ENCODE peak calls at places on chromosomes 5 and 9, in four cellular contexts. M is activated CD4-positive, alpha-beta memory T cell treated with anti-CD3 and anti-CD28 coated beads, Interleukin-2, amount 10 ng/mL, durations not matched to agents 7 days and 5 days; C is AG09309; O is GM20000. V is an unnamed sample.

GRCh38 chr9:130765135-130766030 is 69.7 kb upstream of the ABL1 start:
- DNase-seq in M (no peak), C (no peak), O (peak), V (no peak)

GRCh38 chr5:40569549-40570270 is 110.0 kb upstream of the PTGER4 start:
- DNase-seq in M (no peak), C (no peak), O (no peak), V (no peak)

GRCh38 chr5:126056851-126057622 is 366.2 kb upstream of the GRAMD2B start:
- DNase-seq in M (no peak), C (no peak), O (no peak), V (no peak)

GRCh38 chr5:66517361-66517760 is 78.8 kb upstream of the MAST4 start:
- DNase-seq in M (no peak), C (no peak), O (no peak), V (no peak)

GRCh38 chr9:976805-977360 is 428 bp downstream of the DMRT3 start:
- DNase-seq in M (no peak), C (no peak), O (peak), V (no peak)

GRCh38 chr5:13956441-13956840 is 12.0 kb upstream of the DNAH5 start:
- DNase-seq in M (no peak), C (no peak), O (no peak), V (no peak)

GRCh38 chr5:170818222-170818621 is 34.7 kb downstream of the GABRP start:
- DNase-seq in M (no peak), C (peak), O (no peak), V (no peak)

GRCh38 chr5:137320056-137321045 is 178.8 kb downstream of the SPOCK1 start:
- DNase-seq in M (peak), C (no peak), O (peak), V (peak)

GRCh38 chr5:69368458-69369368 is 607 bp downstream of the AK6 start:
- DNase-seq in M (no peak), C (peak), O (no peak), V (no peak)

GRCh38 chr5:36730537-36731216 is 124.3 kb downstream of the SLC1A3 start:
- DNase-seq in M (no peak), C (no peak), O (no peak), V (no peak)

GRCh38 chr9:136618578-136619547 is 43.9 kb upstream of the EGFL7 start:
- DNase-seq in M (no peak), C (no peak), O (peak), V (no peak)

GRCh38 chr9:82223442-82223841 is 234.9 kb downstream of the SPATA31D1 start:
- DNase-seq in M (no peak), C (peak), O (no peak), V (no peak)

GRCh38 chr5:15794117-15794985 is 294.4 kb downstream of the FBXL7 start:
- DNase-seq in M (no peak), C (no peak), O (no peak), V (no peak)

GRCh38 chr5:38645508-38645907 is 89.1 kb upstream of the LIFR start:
- DNase-seq in M (no peak), C (no peak), O (no peak), V (no peak)

GRCh38 chr5:171433952-171434676 is 14.7 kb downstream of the FGF18 start:
- DNase-seq in M (no peak), C (no peak), O (no peak), V (no peak)

GRCh38 chr5:140245354-140245753 is 57.5 kb downstream of the PFDN1 start:
- DNase-seq in M (no peak), C (no peak), O (no peak), V (peak)

GRCh38 chr9:126057036-126057435 is 269.6 kb upstream of the MVB12B start:
- DNase-seq in M (no peak), C (no peak), O (no peak), V (no peak)

GRCh38 chr9:4829956-4830355 is 37.2 kb downstream of the RCL1 start:
- DNase-seq in M (no peak), C (no peak), O (no peak), V (no peak)

GRCh38 chr5:170572453-170572852 is 68.6 kb downstream of the KCNIP1 start:
- DNase-seq in M (peak), C (no peak), O (peak), V (no peak)

GRCh38 chr5:10607023-10607665 is 43.3 kb downstream of the ANKRD33B start:
- DNase-seq in M (no peak), C (no peak), O (peak), V (peak)

GRCh38 chr5:67190443-67190842 is 6.2 kb downstream of the CD180 start:
- DNase-seq in M (no peak), C (no peak), O (no peak), V (no peak)

GRCh38 chr9:94813379-94813778 is 86.9 kb downstream of the AOPEP start:
- DNase-seq in M (no peak), C (no peak), O (no peak), V (no peak)

GRCh38 chr5:80010754-80011392 is 19.8 kb upstream of the MTX3 start:
- DNase-seq in M (no peak), C (no peak), O (no peak), V (no peak)

GRCh38 chr9:91419222-91420191 is 4.1 kb downstream of the NFIL3 start:
- DNase-seq in M (no peak), C (peak), O (no peak), V (peak)

GRCh38 chr9:105405514-105406131 is 42.2 kb upstream of the FSD1L start:
- DNase-seq in M (peak), C (no peak), O (peak), V (peak)

GRCh38 chr9:136299116-136299515 is 4.8 kb downstream of the CCDC187 start:
- DNase-seq in M (no peak), C (no peak), O (no peak), V (no peak)

GRCh38 chr5:13553896-13554295 is 390.6 kb downstream of the DNAH5 start:
- DNase-seq in M (no peak), C (no peak), O (no peak), V (no peak)

GRCh38 chr5:44974813-44975212 is 166.1 kb downstream of the MRPS30 start:
- DNase-seq in M (no peak), C (no peak), O (no peak), V (no peak)

GRCh38 chr9:91428927-91429351 is 5.3 kb upstream of the NFIL3 start:
- DNase-seq in M (no peak), C (no peak), O (no peak), V (peak)

GRCh38 chr5:96654209-96654608 is 8.0 kb upstream of the CAST start:
- DNase-seq in M (no peak), C (no peak), O (no peak), V (no peak)

GRCh38 chr5:34838785-34839714 is at the start of gene TTC23L:
- DNase-seq in M (peak), C (peak), O (peak), V (no peak)

GRCh38 chr5:147507480-147508126 is 2.3 kb downstream of the DPYSL3 start:
- DNase-seq in M (no peak), C (no peak), O (no peak), V (no peak)

GRCh38 chr9:27117489-27118135 is 8.6 kb downstream of the TEK start:
- DNase-seq in M (no peak), C (no peak), O (no peak), V (no peak)

GRCh38 chr5:41932770-41933169 is 7.7 kb downstream of the FBXO4 start:
- DNase-seq in M (no peak), C (no peak), O (no peak), V (no peak)

GRCh38 chr9:128098936-128099931 is 28.3 kb downstream of the PTGES2 start:
- DNase-seq in M (no peak), C (no peak), O (no peak), V (no peak)

GRCh38 chr5:107067391-107067790 is 603.3 kb downstream of the EFNA5 start:
- DNase-seq in M (no peak), C (no peak), O (no peak), V (no peak)